ENCODE peak calls at places on chromosomes 3 and 15, in five cellular contexts. S, D, I, P and A are unnamed samples.

GRCh38 chr15:68318008-68318835 is 40.7 kb downstream of the FEM1B start:
- DNase-seq in S (no peak), D (no peak), I (no peak), P (no peak), A (no peak)

GRCh38 chr3:99686955-99687612 is 48.7 kb downstream of the COL8A1 start:
- DNase-seq in S (peak; percentile 69), D (no peak), I (peak; percentile 82), P (peak; percentile 76), A (peak; percentile 73)

GRCh38 chr3:33858131-33858530 is 59.7 kb downstream of the PDCD6IP start:
- DNase-seq in S (no peak), D (no peak), I (peak; percentile 27), P (no peak), A (peak; percentile 28)

GRCh38 chr15:88647362-88648105 is 8.7 kb downstream of the ISG20 start:
- DNase-seq in S (no peak), D (peak; percentile 42), I (peak; percentile 51), P (no peak), A (no peak)

GRCh38 chr15:92677998-92678397 is 22.4 kb upstream of the FAM174B start:
- DNase-seq in S (no peak), D (no peak), I (no peak), P (no peak), A (no peak)

GRCh38 chr3:99640214-99640851 is 1.9 kb downstream of the COL8A1 start:
- DNase-seq in S (no peak), D (no peak), I (no peak), P (no peak), A (peak; percentile 27)

GRCh38 chr15:63121382-63122001 is at the start of gene LACTB:
- DNase-seq in S (peak; percentile 95), D (peak; percentile 63), I (peak; percentile 77), P (peak; percentile 97), A (peak; percentile 97)

GRCh38 chr3:84961492-84962255 is 2.9 kb downstream of the CADM2 start:
- DNase-seq in S (peak; percentile 60), D (no peak), I (no peak), P (no peak), A (no peak)

GRCh38 chr3:15637131-15637951 is 35.8 kb downstream of the BTD start:
- DNase-seq in S (no peak), D (no peak), I (no peak), P (no peak), A (no peak)

GRCh38 chr3:48077835-48078234 is 61.6 kb upstream of the MAP4 start:
- DNase-seq in S (no peak), D (no peak), I (peak; percentile 25), P (no peak), A (peak; percentile 59)

GRCh38 chr3:114597012-114597411 is 303.2 kb downstream of the TIGIT start:
- DNase-seq in S (no peak), D (no peak), I (peak; percentile 6), P (peak; percentile 51), A (peak; percentile 7)

GRCh38 chr15:100193277-100193860 is 148.4 kb downstream of the ADAMTS17 start:
- DNase-seq in S (no peak), D (no peak), I (no peak), P (no peak), A (no peak)

GRCh38 chr3:112773864-112774263 is 72.8 kb downstream of the CD200R1L start:
- DNase-seq in S (no peak), D (peak; percentile 96), I (peak; percentile 97), P (no peak), A (no peak)

GRCh38 chr3:152688313-152688712 is 146.6 kb upstream of the P2RY1 start:
- DNase-seq in S (peak; percentile 8), D (no peak), I (peak; percentile 46), P (no peak), A (peak; percentile 42)

GRCh38 chr3:140022061-140022781 is 87.2 kb downstream of the CLSTN2 start:
- DNase-seq in S (no peak), D (no peak), I (no peak), P (no peak), A (no peak)

GRCh38 chr3:141152801-141153678 is 78.6 kb upstream of the PXYLP1 start:
- DNase-seq in S (peak; percentile 51), D (no peak), I (no peak), P (no peak), A (no peak)

GRCh38 chr15:98085003-98085639 is 124.6 kb downstream of the ARRDC4 start:
- DNase-seq in S (peak; percentile 70), D (peak; percentile 60), I (peak; percentile 74), P (peak; percentile 80), A (peak; percentile 72)

GRCh38 chr3:188421836-188422540 is 268.0 kb downstream of the LPP start:
- DNase-seq in S (no peak), D (no peak), I (no peak), P (no peak), A (peak; percentile 38)

GRCh38 chr15:60283936-60284335 is 113.8 kb downstream of the ANXA2 start:
- DNase-seq in S (no peak), D (no peak), I (no peak), P (no peak), A (no peak)

GRCh38 chr3:79012530-79012913 is 755.3 kb downstream of the ROBO1 start:
- DNase-seq in S (no peak), D (no peak), I (no peak), P (no peak), A (no peak)

GRCh38 chr15:75669191-75669878 is 21.6 kb downstream of the SNX33 start:
- DNase-seq in S (no peak), D (peak; percentile 90), I (peak; percentile 84), P (no peak), A (peak; percentile 64)

GRCh38 chr15:62298811-62299210 is 133.7 kb upstream of the C2CD4B start:
- DNase-seq in S (no peak), D (no peak), I (no peak), P (no peak), A (no peak)

DNA sequence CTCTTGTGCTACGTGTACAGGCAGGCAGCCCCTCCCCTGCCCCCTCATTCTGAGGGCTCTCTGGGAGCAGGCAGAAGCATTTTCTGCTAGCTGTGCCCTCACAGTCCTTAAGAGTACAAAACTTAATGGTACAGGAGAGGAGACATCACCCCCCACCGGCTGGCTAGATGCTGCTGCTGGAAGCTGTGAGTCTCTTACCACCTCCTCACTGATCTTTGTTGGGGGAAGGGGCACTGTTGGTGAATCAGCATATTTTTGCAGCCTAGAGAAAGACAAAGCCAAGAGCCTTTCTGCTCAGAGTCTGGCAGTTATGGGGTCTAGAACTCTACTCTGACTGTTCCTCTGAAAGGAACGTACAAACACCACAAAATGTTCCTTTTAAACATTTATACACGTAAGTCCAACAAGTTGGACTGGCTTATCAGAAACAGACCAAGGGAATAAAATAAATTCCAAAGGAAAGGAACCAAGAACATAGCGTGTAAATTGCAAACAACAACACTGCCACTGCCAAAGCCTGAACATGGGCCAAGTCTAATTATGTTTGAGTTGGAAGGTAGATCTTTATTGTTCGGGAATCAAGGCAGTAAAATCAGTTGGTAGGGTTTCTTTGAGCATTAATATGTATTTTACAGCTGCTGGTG is 27.2 kb downstream of the CLK3 start:
- DNase-seq in S (no peak), D (no peak), I (no peak), P (peak; percentile 62), A (peak; percentile 63)
- H4K20me1 ChIP-seq in S (peaks cover 49% of the 10 kb centered on the region), D (peaks cover 14% of the 10 kb centered on the region), I (peaks cover 2% of the 10 kb centered on the region), P (peaks cover 22% of the 10 kb centered on the region), A (peaks cover 8% of the 10 kb centered on the region)

DNA sequence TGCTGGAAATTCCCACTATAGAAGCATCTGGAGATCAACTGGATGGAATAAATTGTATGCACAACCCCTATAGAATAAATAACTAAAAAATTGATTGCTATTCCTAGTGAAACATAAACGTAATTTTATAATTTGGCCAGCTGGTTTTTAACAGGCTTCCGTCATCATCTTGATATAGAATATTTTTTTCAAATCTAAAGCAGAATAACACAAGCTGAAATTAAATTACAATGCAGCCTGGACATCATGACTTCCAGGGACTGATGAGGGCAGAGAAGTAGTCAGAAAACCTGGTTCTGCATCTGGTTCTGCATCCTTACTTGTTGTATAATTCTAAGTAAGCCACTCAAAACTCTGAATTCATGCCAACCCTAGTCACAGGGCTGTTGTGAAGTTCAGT is 146.1 kb downstream of the MEX3B start:
- DNase-seq in S (no peak), D (no peak), I (no peak), P (no peak), A (no peak)
- TF ChIP-seq EZH2 in S (no peak), D (no peak), I (no peak), P (no peak), A (no peak)

GRCh38 chr15:78049691-78050440 is 27.6 kb downstream of the TBC1D2B start:
- DNase-seq in S (no peak), D (no peak), I (peak; percentile 9), P (no peak), A (peak; percentile 90)

GRCh38 chr15:78046796-78047341 is 30.6 kb downstream of the TBC1D2B start:
- DNase-seq in S (no peak), D (no peak), I (no peak), P (no peak), A (no peak)

GRCh38 chr15:78050441-78050809 is 27.1 kb downstream of the TBC1D2B start:
- DNase-seq in S (peak; percentile 26), D (no peak), I (no peak), P (no peak), A (peak; percentile 51)

GRCh38 chr15:78048410-78048946 is 29.0 kb downstream of the TBC1D2B start:
- DNase-seq in S (no peak), D (no peak), I (no peak), P (no peak), A (no peak)

DNA sequence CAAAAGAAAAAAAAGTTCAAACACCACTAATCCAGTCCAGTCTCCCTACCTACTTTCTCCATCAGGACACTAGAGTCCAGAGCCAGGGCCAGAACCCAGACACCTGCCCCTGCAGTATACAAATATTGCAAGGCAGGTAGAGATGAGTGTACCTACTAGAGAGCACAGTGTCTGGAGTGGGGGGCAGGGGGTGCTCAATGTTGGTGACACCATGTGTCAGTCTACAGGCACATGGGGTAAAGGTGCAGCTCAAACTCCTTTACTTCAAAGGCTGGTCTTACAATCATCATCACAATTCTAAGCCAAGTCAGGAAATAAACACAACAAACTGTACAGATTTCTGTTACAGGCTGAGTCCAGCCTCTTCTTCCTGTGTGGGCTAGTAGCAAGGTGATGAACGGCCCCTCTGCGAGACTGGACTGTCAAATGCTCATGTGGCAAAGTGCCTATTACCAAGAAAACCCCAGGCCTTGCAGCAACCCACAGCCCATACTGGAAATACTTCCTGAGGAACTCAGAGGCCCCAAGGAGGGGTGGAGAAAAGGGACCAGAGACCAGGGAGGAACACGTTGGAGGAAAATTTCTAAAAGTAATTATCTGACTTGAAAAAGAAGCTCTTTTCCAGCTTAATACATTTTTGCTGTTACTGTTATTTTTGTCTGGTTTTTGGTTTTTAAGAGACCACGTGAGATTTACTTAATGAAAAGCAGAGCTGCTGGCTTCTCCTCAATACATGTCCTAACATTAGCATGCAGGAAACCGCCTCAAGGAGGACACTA is 29.7 kb downstream of the TBC1D2B start:
- DNase-seq in S (no peak), D (no peak), I (no peak), P (no peak), A (peak; percentile 82)
- H3F3A ChIP-seq in S (no peaks in the 10 kb centered on the region), D (no peaks in the 10 kb centered on the region), I (no peaks in the 10 kb centered on the region), P (no peaks in the 10 kb centered on the region), A (peaks cover 54% of the 10 kb centered on the region)

DNA sequence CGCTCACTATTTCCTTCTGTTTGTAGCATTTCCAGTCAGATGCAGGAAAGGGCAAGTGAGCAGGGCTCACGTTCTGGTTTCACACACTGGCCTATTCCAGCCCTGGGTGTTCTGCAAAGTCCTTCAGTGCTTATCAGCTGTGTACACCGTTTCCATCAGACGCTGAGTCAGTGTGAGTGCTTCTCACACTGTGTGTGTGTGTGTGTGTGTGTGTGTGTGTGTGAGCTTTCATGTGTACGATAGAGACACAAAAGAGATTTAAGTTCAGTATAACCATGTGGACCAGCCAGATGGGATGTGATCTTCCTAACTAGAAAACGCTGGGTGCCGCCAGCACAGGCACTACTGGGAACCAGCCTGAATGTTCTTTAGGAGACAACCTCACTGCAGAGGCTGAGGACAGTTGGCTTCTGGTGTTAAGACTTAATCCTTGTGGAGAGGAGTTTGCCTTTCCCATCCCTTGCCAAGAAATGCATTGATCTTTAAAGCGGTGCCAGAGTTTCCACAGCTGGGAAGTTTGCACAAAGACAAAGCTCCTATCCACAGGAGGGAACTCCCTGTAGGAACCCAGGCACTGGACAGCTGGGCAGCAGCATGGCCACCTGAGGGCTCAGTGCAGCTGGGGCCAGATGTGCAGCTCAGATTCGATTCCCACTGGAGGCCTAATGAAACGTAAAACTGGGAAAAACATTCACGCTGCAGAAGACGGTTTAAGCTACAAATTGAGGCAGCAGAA is 3.9 kb upstream of the CHSY1 start:
- DNase-seq in S (peak; percentile 64), D (no peak), I (no peak), P (no peak), A (peak; percentile 28)
- H4K20me1 ChIP-seq in S (peaks cover 2% of the 10 kb centered on the region), D (no peaks in the 10 kb centered on the region), I (no peaks in the 10 kb centered on the region), P (no peaks in the 10 kb centered on the region), A (no peaks in the 10 kb centered on the region)